ENCODE peak calls at places on chromosomes 6 and 20, in eight cellular contexts. R, N, T, S, G, P, E and D are unnamed samples.

GRCh38 chr6:55833284-55833683 is 42.1 kb downstream of the BMP5 start:
- DNase-seq in R (no peak), N (no peak), T (no peak), S (no peak), G (no peak), P (no peak), E (peak; percentile 54), D (no peak)

GRCh38 chr20:59765599-59766177 is 161.3 kb downstream of the PHACTR3 start:
- DNase-seq in R (no peak), N (no peak), T (no peak), S (no peak), G (no peak), P (no peak), E (peak; percentile 54), D (no peak)

GRCh38 chr20:62811720-62812119 is 5.1 kb upstream of the COL9A3 start:
- DNase-seq in R (no peak), N (no peak), T (no peak), S (no peak), G (no peak), P (no peak), E (no peak), D (no peak)

GRCh38 chr6:34447915-34448314 is 18.0 kb upstream of the PACSIN1 start:
- DNase-seq in R (no peak), N (no peak), T (peak; percentile 38), S (no peak), G (no peak), P (no peak), E (no peak), D (no peak)

GRCh38 chr6:107542170-107542569 is 52.3 kb downstream of the SOBP start:
- DNase-seq in R (no peak), N (no peak), T (no peak), S (no peak), G (no peak), P (no peak), E (no peak), D (no peak)

GRCh38 chr6:98957440-98957839 is 9.7 kb upstream of the FBXL4 start:
- DNase-seq in R (no peak), N (no peak), T (peak; percentile 46), S (no peak), G (peak; percentile 34), P (no peak), E (no peak), D (no peak)

GRCh38 chr6:134628154-134628553 is 310.2 kb upstream of the SGK1 start:
- DNase-seq in R (no peak), N (no peak), T (no peak), S (no peak), G (no peak), P (no peak), E (no peak), D (no peak)

GRCh38 chr6:160678744-160679401 is 14.8 kb upstream of the LPA start:
- DNase-seq in R (no peak), N (peak; percentile 19), T (no peak), S (no peak), G (no peak), P (no peak), E (no peak), D (peak; percentile 41)

GRCh38 chr20:10423735-10424134 is 10.3 kb downstream of the MKKS start:
- DNase-seq in R (no peak), N (no peak), T (no peak), S (no peak), G (no peak), P (no peak), E (no peak), D (no peak)

GRCh38 chr6:157092736-157093135 is 230.6 kb downstream of the TMEM242 start:
- DNase-seq in R (no peak), N (no peak), T (no peak), S (no peak), G (no peak), P (no peak), E (no peak), D (no peak)

GRCh38 chr6:7440476-7440875 is 50.9 kb downstream of the RIOK1 start:
- DNase-seq in R (no peak), N (no peak), T (no peak), S (no peak), G (no peak), P (no peak), E (peak; percentile 8), D (no peak)

GRCh38 chr6:40738551-40738950 is 151.4 kb upstream of the LRFN2 start:
- DNase-seq in R (no peak), N (no peak), T (no peak), S (no peak), G (no peak), P (no peak), E (no peak), D (peak; percentile 36)

GRCh38 chr20:37539956-37540455 is 12.3 kb upstream of the BLCAP start:
- DNase-seq in R (no peak), N (no peak), T (no peak), S (no peak), G (no peak), P (no peak), E (no peak), D (no peak)

GRCh38 chr6:36245572-36246031 is 24.3 kb upstream of the PNPLA1 start:
- DNase-seq in R (no peak), N (peak; percentile 33), T (peak; percentile 84), S (no peak), G (no peak), P (no peak), E (no peak), D (no peak)

GRCh38 chr20:42492998-42493397 is 696.7 kb downstream of the PTPRT start:
- DNase-seq in R (no peak), N (no peak), T (no peak), S (no peak), G (no peak), P (no peak), E (no peak), D (no peak)

GRCh38 chr6:4224082-4224978 is 89.0 kb upstream of the ECI2 start:
- DNase-seq in R (no peak), N (no peak), T (no peak), S (no peak), G (no peak), P (no peak), E (no peak), D (no peak)

GRCh38 chr6:149963462-149964242 is at the start of gene ULBP1:
- DNase-seq in R (peak; percentile 72), N (peak; percentile 74), T (peak; percentile 71), S (peak; percentile 90), G (peak; percentile 63), P (peak; percentile 73), E (peak; percentile 50), D (peak; percentile 94)
- TF ChIP-seq CTCF in R (no peak), N (no peak), T (no peak), S (no peak), G (peak; percentile 17), P (no peak), E (no peak), D (no peak)

DNA sequence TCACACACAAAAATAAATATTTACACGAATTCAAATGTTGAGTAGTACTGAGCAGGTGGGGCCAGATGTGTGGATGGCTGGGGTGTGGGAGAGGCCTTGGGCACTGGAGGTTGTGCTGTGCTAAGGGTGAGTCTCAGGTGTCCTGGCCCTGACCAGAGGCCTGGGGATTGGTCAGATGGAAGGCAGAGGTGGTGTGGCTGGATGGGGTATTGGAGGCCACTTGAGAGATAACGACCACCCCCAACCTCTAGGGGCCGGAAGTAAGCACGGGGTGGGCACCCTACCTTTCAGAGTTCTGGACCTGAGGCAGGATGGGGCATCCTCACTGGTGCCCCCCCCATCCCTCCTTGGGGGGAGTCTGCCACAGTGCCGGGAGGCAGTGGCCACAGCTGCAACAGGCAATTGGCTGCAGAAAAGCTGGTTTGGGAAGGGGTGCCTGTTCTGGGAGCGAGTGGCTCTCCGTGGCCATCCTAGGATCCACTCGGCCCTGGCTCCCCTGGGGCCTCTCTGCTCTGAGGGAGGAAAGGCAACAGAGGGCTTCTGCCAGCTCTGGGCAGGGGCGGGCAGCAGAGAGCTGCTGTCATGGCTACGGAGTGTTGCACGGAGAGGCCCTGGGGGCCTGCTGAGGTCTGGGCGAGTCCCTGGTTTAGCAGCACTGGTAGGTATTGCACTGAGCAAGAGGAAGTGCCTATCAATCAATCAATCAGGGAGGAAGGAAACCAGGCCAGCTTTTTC is 87.6 kb downstream of the ASXL1 start:
- DNase-seq in R (no peak), N (no peak), T (no peak), S (no peak), G (no peak), P (no peak), E (no peak), D (peak; percentile 87)
- TF ChIP-seq CTCF in R (no peak), N (no peak), T (no peak), S (no peak), G (no peak), P (no peak), E (no peak), D (peak; percentile 3)

GRCh38 chr6:105507811-105508210 is 104.9 kb upstream of the PREP start:
- DNase-seq in R (no peak), N (no peak), T (no peak), S (no peak), G (no peak), P (no peak), E (no peak), D (no peak)

GRCh38 chr6:105510746-105511145 is 107.9 kb upstream of the PREP start:
- DNase-seq in R (no peak), N (no peak), T (no peak), S (no peak), G (peak; percentile 20), P (no peak), E (no peak), D (no peak)

GRCh38 chr6:105511639-105512038 is 108.8 kb upstream of the PREP start:
- DNase-seq in R (no peak), N (no peak), T (no peak), S (no peak), G (no peak), P (no peak), E (no peak), D (no peak)

GRCh38 chr6:105514306-105514705 is 111.4 kb upstream of the PREP start:
- DNase-seq in R (no peak), N (no peak), T (no peak), S (no peak), G (no peak), P (no peak), E (no peak), D (no peak)

GRCh38 chr6:105509506-105510331 is 106.8 kb upstream of the PREP start:
- DNase-seq in R (no peak), N (no peak), T (no peak), S (no peak), G (no peak), P (no peak), E (no peak), D (no peak)
- TF ChIP-seq CTCF in R (no peak), N (no peak), T (no peak), S (no peak), G (peak; percentile 33), P (peak; percentile 16), E (no peak), D (no peak)

DNA sequence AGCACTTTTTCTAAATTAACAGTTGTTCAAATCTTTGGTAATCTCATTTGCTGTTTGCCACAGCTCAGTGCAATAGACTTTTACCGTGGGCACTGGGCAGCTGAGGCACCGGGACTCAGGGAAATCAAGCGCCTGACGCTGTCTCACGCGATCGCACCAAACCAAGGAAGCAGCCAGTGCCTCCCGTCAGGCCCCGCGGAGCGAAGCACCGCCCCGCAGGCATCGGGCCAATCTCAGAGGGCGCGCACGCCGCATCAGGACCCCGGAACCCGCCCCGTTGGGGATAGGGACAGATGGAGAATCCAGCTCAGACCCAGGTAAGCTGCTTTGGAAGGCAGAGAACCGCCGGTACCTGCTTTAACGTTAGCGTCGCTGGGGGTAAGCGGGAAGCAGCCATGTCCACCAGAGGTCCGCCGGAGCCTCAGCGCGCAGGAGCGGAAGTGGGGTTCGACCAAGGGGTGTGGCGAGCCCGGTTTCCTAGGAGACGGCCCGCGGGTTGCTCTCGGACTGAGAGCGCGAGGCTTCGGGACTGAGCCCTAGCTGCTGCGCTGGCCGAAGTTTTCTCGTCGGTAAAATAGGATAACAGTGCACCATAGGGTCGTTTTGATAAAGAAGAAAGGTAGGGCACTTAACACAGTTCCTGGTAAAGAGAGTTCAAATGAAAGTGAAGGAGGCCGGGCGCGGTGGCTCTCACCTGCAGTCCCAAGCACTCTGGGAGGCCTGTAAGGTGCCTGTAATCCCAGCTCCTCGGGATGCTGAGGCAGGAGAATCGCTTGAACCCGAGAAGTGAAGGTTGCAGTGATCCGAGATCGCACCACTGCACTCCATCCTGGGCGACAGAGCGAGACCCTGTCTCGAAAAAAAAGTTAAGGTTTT is at the start of gene LYRM2:
- DNase-seq in R (peak; percentile 95), N (peak; percentile 95), T (peak; percentile 95), S (peak; percentile 95), G (peak; percentile 76), P (peak; percentile 70), E (peak; percentile 95), D (peak; percentile 94)
- TF ChIP-seq CTCF in R (no peak), N (no peak), T (no peak), S (no peak), G (peak; percentile 5), P (no peak), E (no peak), D (no peak)